ENCODE peak calls at places on chromosomes 2 and 18, in seven cellular contexts. One of them, this sample, is unnamed. For H3K4me1, the result is how much of the 10 kb centered on the place peaks cover.

GRCh38 chr18:39842042-39842791 is 2112.8 kb upstream of the PIK3C3 start:
- DNase-seq in A549: no peak
- DNase-seq in sigmoid colon: no peak
- DNase-seq in HepG2: no peak
- DNase-seq in ovary: no peak
- DNase-seq in SK-N-SH: peak
- DNase-seq in stomach: no peak
- DNase-seq in this sample: no peak

GRCh38 chr2:72893594-72894319 is 6.5 kb downstream of the SPR start:
- DNase-seq in ovary: no peak
- DNase-seq in stomach: no peak
- DNase-seq in A549: peak
- DNase-seq in HepG2: peak
- DNase-seq in SK-N-SH: peak
- DNase-seq in sigmoid colon: no peak
- DNase-seq in this sample: no peak

GRCh38 chr2:109255594-109255993 is 126.6 kb downstream of the SH3RF3 start:
- DNase-seq in sigmoid colon: no peak
- DNase-seq in ovary: no peak
- DNase-seq in stomach: no peak
- DNase-seq in SK-N-SH: no peak
- DNase-seq in A549: no peak
- DNase-seq in HepG2: no peak
- DNase-seq in this sample: no peak

GRCh38 chr2:109020217-109020637 is 31.2 kb upstream of the EDAR start:
- DNase-seq in HepG2: peak
- DNase-seq in stomach: no peak
- DNase-seq in ovary: no peak
- DNase-seq in SK-N-SH: peak
- DNase-seq in A549: no peak
- DNase-seq in sigmoid colon: no peak
- DNase-seq in this sample: no peak

GRCh38 chr2:207505180-207505579 is 24.6 kb upstream of the CREB1 start:
- DNase-seq in HepG2: no peak
- DNase-seq in stomach: no peak
- DNase-seq in ovary: no peak
- DNase-seq in A549: no peak
- DNase-seq in sigmoid colon: no peak
- DNase-seq in SK-N-SH: no peak
- DNase-seq in this sample: no peak

GRCh38 chr18:78875268-78875997 is 104.2 kb upstream of the SALL3 start:
- DNase-seq in ovary: no peak
- DNase-seq in stomach: no peak
- DNase-seq in sigmoid colon: no peak
- DNase-seq in HepG2: peak
- DNase-seq in SK-N-SH: peak
- DNase-seq in A549: peak
- DNase-seq in this sample: no peak

GRCh38 chr2:141906673-141907072 is 224.1 kb downstream of the LRP1B start:
- DNase-seq in SK-N-SH: no peak
- DNase-seq in HepG2: no peak
- DNase-seq in A549: no peak
- DNase-seq in ovary: no peak
- DNase-seq in stomach: no peak
- DNase-seq in sigmoid colon: no peak
- DNase-seq in this sample: no peak

GRCh38 chr2:190637331-190637734 is 11.6 kb upstream of the NAB1 start:
- DNase-seq in ovary: no peak
- DNase-seq in SK-N-SH: no peak
- DNase-seq in sigmoid colon: no peak
- DNase-seq in HepG2: no peak
- DNase-seq in stomach: no peak
- DNase-seq in A549: peak
- DNase-seq in this sample: no peak

GRCh38 chr2:232341739-232342126 is 36.8 kb upstream of the ALPP start:
- DNase-seq in sigmoid colon: peak
- DNase-seq in ovary: no peak
- DNase-seq in SK-N-SH: no peak
- DNase-seq in A549: no peak
- DNase-seq in HepG2: no peak
- DNase-seq in stomach: no peak
- DNase-seq in this sample: no peak

GRCh38 chr2:64192570-64193192 is 48.5 kb upstream of the PELI1 start:
- DNase-seq in SK-N-SH: no peak
- DNase-seq in stomach: no peak
- DNase-seq in HepG2: peak
- DNase-seq in sigmoid colon: peak
- DNase-seq in ovary: peak
- DNase-seq in A549: no peak
- DNase-seq in this sample: no peak

DNA sequence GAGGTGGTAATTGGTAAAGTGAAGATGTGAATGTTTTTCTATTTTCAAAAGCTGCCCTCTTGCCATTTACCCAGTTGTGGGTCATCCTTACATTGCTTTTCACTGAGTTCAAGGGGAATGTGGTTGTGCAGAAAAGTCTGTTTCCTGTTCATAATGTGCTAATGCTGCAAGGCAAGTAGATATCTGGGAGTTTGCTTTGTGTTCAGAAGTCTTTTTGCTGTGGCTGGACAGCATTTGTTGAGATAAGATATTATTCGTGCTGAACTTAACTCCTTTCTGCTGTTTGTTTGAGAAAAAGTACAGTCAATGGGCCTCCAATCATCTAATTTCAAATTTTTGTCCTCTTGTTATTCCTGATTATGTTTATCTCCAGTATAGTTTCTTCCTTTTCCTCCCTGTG is 263.2 kb downstream of the LTBP1 start:
- DNase-seq in sigmoid colon: no peak
- DNase-seq in A549: no peak
- DNase-seq in SK-N-SH: no peak
- DNase-seq in HepG2: no peak
- DNase-seq in ovary: no peak
- DNase-seq in stomach: no peak
- DNase-seq in this sample: no peak
- H3K27ac ChIP-seq in sigmoid colon: peak
- H3K27ac ChIP-seq in A549: peak
- H3K27ac ChIP-seq in SK-N-SH: peak
- H3K27ac ChIP-seq in HepG2: no peak
- H3K27ac ChIP-seq in ovary: no peak
- H3K27ac ChIP-seq in stomach: peak
- H3K27ac ChIP-seq in this sample: no peak

GRCh38 chr18:24076950-24077349 is 61.9 kb upstream of the CABYR start:
- DNase-seq in sigmoid colon: no peak
- DNase-seq in ovary: no peak
- DNase-seq in A549: no peak
- DNase-seq in stomach: no peak
- DNase-seq in HepG2: no peak
- DNase-seq in SK-N-SH: no peak
- DNase-seq in this sample: no peak
- TF ChIP-seq EP300 in sigmoid colon: no peak
- TF ChIP-seq EP300 in ovary: no peak
- TF ChIP-seq EP300 in A549: no peak
- TF ChIP-seq EP300 in stomach: no peak
- TF ChIP-seq EP300 in HepG2: no peak
- TF ChIP-seq EP300 in SK-N-SH: no peak
- TF ChIP-seq EP300 in this sample: no peak

DNA sequence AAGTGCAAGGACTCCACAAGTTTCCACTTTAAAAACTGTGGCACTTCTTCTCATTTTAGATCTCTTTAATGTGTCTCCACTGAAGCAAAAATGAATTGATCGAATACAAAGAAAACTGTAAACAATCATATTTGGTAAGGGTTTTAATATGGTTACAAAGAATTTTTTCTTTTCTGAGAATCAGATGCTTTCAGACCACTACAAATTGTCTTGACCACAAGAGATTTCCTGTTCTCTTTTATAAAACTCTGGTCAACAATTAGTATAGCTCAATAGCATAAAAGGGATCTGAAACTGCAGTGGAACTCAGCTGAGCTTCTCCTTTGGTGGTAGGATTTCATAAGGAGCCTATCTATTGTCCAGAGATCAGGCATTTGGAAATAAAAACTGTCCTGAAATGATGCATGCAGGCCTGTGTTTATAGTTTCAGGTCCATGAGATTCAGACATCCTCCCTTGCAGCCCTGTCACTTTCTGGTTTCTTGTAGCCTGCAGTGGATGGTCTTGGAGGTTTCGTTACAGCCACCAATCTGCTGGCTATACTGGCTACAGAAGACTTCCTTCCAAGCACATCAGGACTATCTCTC is 120.0 kb downstream of the DOCK10 start:
- DNase-seq in stomach: no peak
- DNase-seq in HepG2: no peak
- DNase-seq in sigmoid colon: no peak
- DNase-seq in ovary: no peak
- DNase-seq in A549: no peak
- DNase-seq in SK-N-SH: no peak
- DNase-seq in this sample: no peak
- H3K4me1 ChIP-seq in stomach: under half
- H3K4me1 ChIP-seq in HepG2: under half
- H3K4me1 ChIP-seq in sigmoid colon: under half
- H3K4me1 ChIP-seq in ovary: under half
- H3K4me1 ChIP-seq in A549: under half
- H3K4me1 ChIP-seq in SK-N-SH: under half
- H3K4me1 ChIP-seq in this sample: under half

GRCh38 chr2:135822855-135823254 is 14.1 kb downstream of the LCT start:
- DNase-seq in HepG2: no peak
- DNase-seq in sigmoid colon: no peak
- DNase-seq in stomach: no peak
- DNase-seq in A549: no peak
- DNase-seq in SK-N-SH: no peak
- DNase-seq in ovary: no peak
- DNase-seq in this sample: no peak
- H3K27ac ChIP-seq in HepG2: no peak
- H3K27ac ChIP-seq in sigmoid colon: no peak
- H3K27ac ChIP-seq in stomach: no peak
- H3K27ac ChIP-seq in A549: no peak
- H3K27ac ChIP-seq in SK-N-SH: no peak
- H3K27ac ChIP-seq in ovary: no peak
- H3K27ac ChIP-seq in this sample: no peak

GRCh38 chr2:71235930-71236587 is 9.2 kb upstream of the PAIP2B start:
- DNase-seq in SK-N-SH: no peak
- DNase-seq in stomach: no peak
- DNase-seq in sigmoid colon: no peak
- DNase-seq in A549: no peak
- DNase-seq in ovary: no peak
- DNase-seq in HepG2: no peak
- DNase-seq in this sample: no peak
- TF ChIP-seq EP300 in SK-N-SH: no peak
- TF ChIP-seq EP300 in stomach: no peak
- TF ChIP-seq EP300 in sigmoid colon: no peak
- TF ChIP-seq EP300 in A549: no peak
- TF ChIP-seq EP300 in ovary: no peak
- TF ChIP-seq EP300 in HepG2: no peak
- TF ChIP-seq EP300 in this sample: no peak

GRCh38 chr2:239322414-239323086 is 78.3 kb downstream of the HDAC4 start:
- DNase-seq in ovary: peak
- DNase-seq in SK-N-SH: peak
- DNase-seq in sigmoid colon: no peak
- DNase-seq in stomach: no peak
- DNase-seq in HepG2: no peak
- DNase-seq in A549: no peak
- DNase-seq in this sample: peak
- H3K4me1 ChIP-seq in ovary: under half
- H3K4me1 ChIP-seq in SK-N-SH: under half
- H3K4me1 ChIP-seq in sigmoid colon: under half
- H3K4me1 ChIP-seq in stomach: half or more
- H3K4me1 ChIP-seq in HepG2: under half
- H3K4me1 ChIP-seq in A549: under half
- H3K4me1 ChIP-seq in this sample: under half

This sample was measured in suprapubic skin.